ENCODE peak calls at places on chromosomes 16 and 17, in ten cellular contexts. R is ascending aorta; V is left colon; D is body of pancreas; T is stimulated activated CD4-positive, alpha-beta T cell treated with anti-CD3 and anti-CD28 coated beads, Interleukin-2, amount 100 ng/mL, for 48 hours; C is CD8-positive, alpha-beta memory T cell; I is NCI-H1930; W is NCI-H2107; L is fibroblast of the aortic adventitia; X is endodermal cell. E is an unnamed sample.

GRCh38 chr16:239948-240277 is 5.3 kb downstream of the FAM234A start:
- DNase-seq in X (no peak), I (no peak), T (no peak), R (no peak), L (no peak), D (no peak), V (no peak), C (no peak), W (no peak), E (no peak)

GRCh38 chr16:10971560-10971961 is 27.2 kb downstream of the CLEC16A start:
- DNase-seq in X (peak; percentile 72), W (peak; percentile 66), R (no peak), D (peak; percentile 50), I (peak; percentile 18), C (peak; percentile 35), V (no peak), T (peak; percentile 44), L (peak; percentile 96), E (peak; percentile 81)

GRCh38 chr17:74639704-74640142 is 16.2 kb upstream of the CD300E start:
- DNase-seq in I (no peak), C (no peak), D (no peak), L (no peak), X (no peak), V (no peak), R (no peak), T (no peak), W (no peak), E (no peak)

GRCh38 chr16:86110134-86110533 is 211.2 kb downstream of the IRF8 start:
- DNase-seq in T (no peak), W (no peak), V (no peak), I (no peak), R (no peak), C (no peak), X (no peak), D (no peak), L (no peak), E (no peak)

GRCh38 chr16:11145173-11145820 is 110.7 kb downstream of the SOCS1 start:
- DNase-seq in L (peak; percentile 69), R (no peak), T (no peak), W (no peak), C (no peak), I (no peak), D (no peak), V (no peak), X (no peak), E (no peak)

GRCh38 chr17:61362396-61362795 is 37.2 kb upstream of the TBX2 start:
- DNase-seq in I (no peak), D (no peak), L (no peak), T (no peak), V (no peak), X (peak; percentile 83), C (no peak), W (peak; percentile 80), R (no peak), E (no peak)

GRCh38 chr16:2022723-2023097 is 3.1 kb downstream of the NPW start:
- DNase-seq in L (no peak), X (peak; percentile 92), T (no peak), V (no peak), R (no peak), I (no peak), W (no peak), D (peak; percentile 59), C (no peak), E (peak; percentile 23)

GRCh38 chr16:28033870-28034269 is 29.6 kb downstream of the GSG1L start:
- DNase-seq in I (no peak), V (no peak), R (no peak), X (no peak), L (no peak), C (no peak), D (no peak), W (no peak), T (no peak), E (no peak)

E was measured in CD4-positive, CD25-positive, alpha-beta regulatory T cell.